ENCODE peak calls at places on chromosomes 16 and 17, in seven cellular contexts. Q, Y, A, G, H, P and V are unnamed samples.

GRCh38 chr16:86740298-86740697 is 161.9 kb downstream of the FOXL1 start:
- DNase-seq in G (no peak), P (no peak), Y (no peak), H (no peak), A (no peak), Q (no peak), V (no peak)

GRCh38 chr16:66959645-66960177 is 1.4 kb upstream of the CES3 start:
- DNase-seq in Y (no peak), P (no peak), A (no peak), Q (no peak), G (no peak), H (no peak), V (no peak)

GRCh38 chr17:45867702-45868101 is 23.0 kb downstream of the SPPL2C start:
- DNase-seq in A (no peak), P (no peak), Q (no peak), H (no peak), Y (peak; percentile 19), G (no peak), V (no peak)

GRCh38 chr17:63024716-63025115 is 58.7 kb downstream of the TANC2 start:
- DNase-seq in G (no peak), A (no peak), Q (no peak), H (no peak), P (no peak), Y (no peak), V (no peak)

GRCh38 chr17:13509561-13509960 is 92.2 kb downstream of the HS3ST3A1 start:
- DNase-seq in Y (no peak), A (no peak), H (peak; percentile 12), G (no peak), Q (no peak), P (no peak), V (no peak)

GRCh38 chr16:66979011-66979717 is 9.2 kb upstream of the CES4A start:
- DNase-seq in G (no peak), H (no peak), Y (no peak), A (no peak), P (no peak), Q (peak; percentile 70), V (no peak)

GRCh38 chr17:41666708-41667279 is 21.9 kb upstream of the EIF1 start:
- DNase-seq in Y (peak; percentile 78), H (peak; percentile 89), A (peak; percentile 87), P (peak; percentile 88), Q (peak; percentile 33), G (peak; percentile 79), V (peak; percentile 93)

GRCh38 chr16:4416200-4417032 is at the start of gene CORO7:
- DNase-seq in Y (peak; percentile 85), P (peak; percentile 95), Q (peak; percentile 82), G (peak; percentile 100), H (peak; percentile 97), A (peak; percentile 99), V (peak; percentile 99)

GRCh38 chr17:19718041-19718612 is 1.7 kb upstream of the SLC47A2 start:
- DNase-seq in P (no peak), Y (peak; percentile 68), H (no peak), A (no peak), G (no peak), Q (no peak), V (peak; percentile 48)

GRCh38 chr17:29848737-29849136 is 81.3 kb downstream of the SSH2 start:
- DNase-seq in A (no peak), Q (no peak), Y (no peak), P (no peak), G (no peak), H (no peak), V (no peak)

GRCh38 chr16:474420-475122 is 49.1 kb downstream of the RAB11FIP3 start:
- DNase-seq in A (no peak), G (no peak), P (no peak), Y (no peak), H (peak; percentile 40), Q (no peak), V (no peak)

GRCh38 chr16:85899444-85899843 is 482 bp downstream of the IRF8 start:
- DNase-seq in Y (no peak), Q (no peak), G (no peak), A (no peak), H (no peak), P (no peak), V (no peak)

GRCh38 chr16:84226026-84226425 is 13.8 kb downstream of the KCNG4 start:
- DNase-seq in A (no peak), H (no peak), P (no peak), Y (no peak), G (no peak), Q (no peak), V (no peak)

GRCh38 chr17:77476920-77477805 is 336.4 kb downstream of the SEC14L1 start:
- DNase-seq in G (no peak), Q (peak; percentile 86), P (peak; percentile 46), A (no peak), H (peak; percentile 88), Y (peak; percentile 59), V (peak; percentile 90)

GRCh38 chr16:26993988-26994387 is 72.7 kb upstream of the C16orf82 start:
- DNase-seq in Q (no peak), A (no peak), G (no peak), P (no peak), H (no peak), Y (no peak), V (no peak)

GRCh38 chr16:84730406-84731106 is 30.8 kb downstream of the USP10 start:
- DNase-seq in P (peak; percentile 63), G (peak; percentile 13), H (peak; percentile 84), A (peak; percentile 58), Y (peak; percentile 93), Q (no peak), V (no peak)

GRCh38 chr17:27236710-27237315 is 57.1 kb upstream of the WSB1 start:
- DNase-seq in H (peak; percentile 85), Q (no peak), A (peak; percentile 80), P (peak; percentile 84), G (peak; percentile 53), Y (peak; percentile 60), V (no peak)

GRCh38 chr16:6008656-6009055 is 911.1 kb upstream of the EEF2KMT start:
- DNase-seq in Q (no peak), A (no peak), Y (no peak), G (no peak), P (no peak), H (no peak), V (no peak)

GRCh38 chr17:50909765-50910661 is 43.9 kb upstream of the TOB1 start:
- DNase-seq in H (no peak), A (peak; percentile 49), Q (no peak), P (no peak), Y (no peak), G (peak; percentile 76), V (no peak)

GRCh38 chr16:1357906-1358566 is 6.3 kb downstream of the GNPTG start:
- DNase-seq in H (no peak), G (no peak), P (no peak), A (no peak), Q (no peak), Y (no peak), V (no peak)

GRCh38 chr17:21089145-21089544 is 37.6 kb upstream of the DHRS7B start:
- DNase-seq in H (no peak), Y (no peak), G (no peak), P (no peak), Q (no peak), A (no peak), V (no peak)

GRCh38 chr16:20851601-20852000 is 45.3 kb downstream of the REXO5 start:
- DNase-seq in H (peak; percentile 75), Y (no peak), P (peak; percentile 76), A (peak; percentile 22), G (no peak), Q (peak; percentile 59), V (peak; percentile 87)
- H3K27ac ChIP-seq in H (peak overlapping the region; percentile 70), Y (no peak overlapping the region), P (peak overlapping the region; percentile 72), A (peak overlapping the region; percentile 61), G (no peak overlapping the region), Q (peak overlapping the region; percentile 95), V (no peak overlapping the region)

DNA sequence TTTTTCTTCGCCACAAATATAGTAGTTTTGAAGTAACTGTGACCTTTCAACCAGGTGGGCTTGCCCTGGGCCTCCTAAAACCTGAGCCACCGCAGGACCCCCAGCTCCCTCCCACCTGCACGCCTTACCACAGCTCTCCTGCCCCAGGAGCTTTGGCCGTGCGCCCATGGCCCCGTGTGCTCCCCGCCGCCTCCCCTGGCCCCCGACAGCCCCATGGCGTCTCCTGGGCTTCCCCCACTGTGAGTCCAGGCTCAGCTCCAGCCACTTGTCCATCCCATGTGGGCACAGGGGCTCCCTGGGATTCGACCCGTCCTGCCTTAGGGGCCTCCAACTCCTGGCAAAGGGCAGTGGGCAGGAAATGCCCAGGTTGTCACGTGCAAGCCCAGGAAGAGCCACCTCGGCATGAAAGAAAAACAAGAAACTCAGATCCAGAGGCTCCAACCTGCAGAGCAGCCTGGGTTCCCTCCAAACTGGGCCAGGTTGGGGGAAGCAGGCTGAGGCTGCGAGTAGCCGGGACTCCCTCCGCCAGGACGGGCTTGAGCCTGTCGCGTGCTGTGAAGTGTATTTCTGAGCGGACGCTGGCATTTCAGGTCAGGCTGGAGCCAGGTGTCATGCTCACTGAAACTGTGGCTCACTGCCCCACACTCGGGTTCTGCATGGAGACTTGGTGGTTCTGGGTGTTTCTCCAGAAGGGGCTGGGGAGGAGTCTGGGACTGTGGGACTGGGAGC is 5.8 kb downstream of the LGALS3BP start:
- DNase-seq in A (no peak), G (no peak), P (no peak), Q (no peak), Y (no peak), H (peak; percentile 4), V (peak; percentile 64)
- H3K36me3 ChIP-seq in A (no peaks in the 10 kb centered on the region), G (no peaks in the 10 kb centered on the region), P (no peaks in the 10 kb centered on the region), Q (no peaks in the 10 kb centered on the region), Y (no peaks in the 10 kb centered on the region), H (no peaks in the 10 kb centered on the region), V (no peaks in the 10 kb centered on the region)

GRCh38 chr17:75779987-75780889 is 4.4 kb upstream of the UNK start:
- DNase-seq in P (no peak), A (no peak), H (no peak), G (no peak), Y (no peak), Q (no peak), V (no peak)
- H3K27ac ChIP-seq in P (peak overlapping the region; percentile 98), A (peak overlapping the region; percentile 12), H (peak overlapping the region; percentile 61), G (no peak overlapping the region), Y (no peak overlapping the region), Q (peak overlapping the region; percentile 23), V (no peak overlapping the region)

GRCh38 chr16:31186176-31186575 is 6.2 kb downstream of the FUS start:
- DNase-seq in G (no peak), Q (no peak), Y (no peak), H (no peak), P (no peak), A (no peak), V (no peak)
- H3K36me3 ChIP-seq in G (peaks cover 89% of the 10 kb centered on the region), Q (peaks cover 80% of the 10 kb centered on the region), Y (peaks cover 49% of the 10 kb centered on the region), H (peaks cover 8% of the 10 kb centered on the region), P (peaks cover 27% of the 10 kb centered on the region), A (no peaks in the 10 kb centered on the region), V (peaks cover 66% of the 10 kb centered on the region)